ENCODE peak calls at places on chromosomes 11 and 22, in four cellular contexts. M is CD4-positive, alpha-beta T cell; D is right lobe of liver; T is left ventricle myocardium inferior. P is an unnamed sample.

GRCh38 chr22:39243443-39244072 is 1.2 kb downstream of the PDGFB start:
- DNase-seq in D (no peak), M (no peak), T (no peak), P (no peak)

GRCh38 chr11:105392546-105392945 is 217.3 kb upstream of the GRIA4 start:
- DNase-seq in D (no peak), M (no peak), T (no peak), P (no peak)

GRCh38 chr11:16809901-16810668 is 71.6 kb downstream of the C11orf58 start:
- DNase-seq in M (no peak), T (peak), D (no peak), P (peak)

GRCh38 chr11:76861490-76861953 is 804 bp downstream of the ACER3 start:
- DNase-seq in D (no peak), M (no peak), T (no peak), P (no peak)

GRCh38 chr11:88819616-88820015 is 246.2 kb downstream of the GRM5 start:
- DNase-seq in T (no peak), D (no peak), M (no peak), P (no peak)

GRCh38 chr22:45599836-45600577 is 71.6 kb upstream of the ATXN10 start:
- DNase-seq in D (no peak), T (no peak), M (no peak), P (no peak)

GRCh38 chr11:60855726-60856633 is at the start of gene PTGDR2:
- DNase-seq in T (no peak), M (no peak), D (no peak), P (no peak)

GRCh38 chr11:125431481-125431880 is 64.6 kb downstream of the FEZ1 start:
- DNase-seq in M (no peak), D (no peak), T (no peak), P (no peak)

GRCh38 chr11:12214751-12215150 is 104.4 kb downstream of the MICAL2 start:
- DNase-seq in M (no peak), D (no peak), T (no peak), P (peak)

GRCh38 chr11:74636633-74637184 is 44.3 kb downstream of the POLD3 start:
- DNase-seq in M (no peak), D (no peak), T (no peak), P (peak)

GRCh38 chr11:115338476-115338875 is 165.7 kb downstream of the CADM1 start:
- DNase-seq in D (no peak), T (no peak), M (no peak), P (no peak)

GRCh38 chr11:125390949-125391348 is 105.1 kb downstream of the FEZ1 start:
- DNase-seq in D (no peak), T (no peak), M (no peak), P (peak)

GRCh38 chr11:65556470-65557279 is 1.5 kb downstream of the LTBP3 start:
- DNase-seq in M (no peak), T (no peak), D (no peak), P (no peak)

GRCh38 chr11:70885721-70886305 is 366.6 kb downstream of the SHANK2 start:
- DNase-seq in T (no peak), D (no peak), M (no peak), P (no peak)

GRCh38 chr11:73200256-73200655 is 17.8 kb upstream of the P2RY2 start:
- DNase-seq in M (no peak), T (no peak), D (no peak), P (no peak)

GRCh38 chr11:3781423-3781822 is 15.9 kb downstream of the NUP98 start:
- DNase-seq in D (no peak), T (no peak), M (no peak), P (peak)

GRCh38 chr11:22668005-22668796 is 1.8 kb downstream of the GAS2 start:
- DNase-seq in M (no peak), D (no peak), T (no peak), P (no peak)

GRCh38 chr22:38900677-38901076 is 28.7 kb upstream of the CBX6 start:
- DNase-seq in T (no peak), M (no peak), D (no peak), P (no peak)

GRCh38 chr22:49524362-49524761 is 303.3 kb downstream of the BRD1 start:
- DNase-seq in M (no peak), T (no peak), D (no peak), P (no peak)

DNA sequence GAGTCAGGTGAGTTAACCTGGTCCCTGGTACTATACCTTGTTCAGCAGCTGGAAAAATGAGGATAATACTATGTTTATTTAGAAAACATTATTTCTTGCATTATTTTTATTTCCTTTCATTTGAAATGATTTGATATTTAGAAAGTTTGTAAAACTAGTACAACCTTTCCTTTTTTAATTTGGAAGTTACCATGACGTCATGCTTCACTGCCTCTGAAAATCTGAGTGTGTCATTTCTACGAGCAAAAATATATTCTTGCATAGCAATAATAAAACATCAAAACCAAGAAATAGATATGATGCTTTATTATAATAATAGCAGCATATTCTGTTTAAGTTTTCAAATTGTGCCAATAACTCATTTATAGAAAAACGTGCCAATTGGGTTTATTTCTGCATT is 1445.0 kb upstream of the RAG2 start:
- DNase-seq in M (no peak), D (no peak), T (no peak), P (no peak)
- TF ChIP-seq CTCF in M (no peak), D (no peak), T (no peak), P (no peak)

GRCh38 chr11:122556605-122557004 is 98.9 kb upstream of the UBASH3B start:
- DNase-seq in T (no peak), M (no peak), D (no peak), P (peak)
- TF ChIP-seq CTCF in T (peak), M (no peak), D (peak), P (peak)

GRCh38 chr11:86980397-86980796 is 25.2 kb upstream of the FZD4 start:
- DNase-seq in M (no peak), T (no peak), D (no peak), P (no peak)

GRCh38 chr11:86978247-86978646 is 23.1 kb upstream of the FZD4 start:
- DNase-seq in T (no peak), M (no peak), D (no peak), P (no peak)

GRCh38 chr11:86977441-86978050 is 22.4 kb upstream of the FZD4 start:
- DNase-seq in D (no peak), M (no peak), T (no peak), P (peak)

GRCh38 chr11:86981777-86982540 is 26.8 kb upstream of the FZD4 start:
- DNase-seq in M (no peak), D (peak), T (no peak), P (no peak)

DNA sequence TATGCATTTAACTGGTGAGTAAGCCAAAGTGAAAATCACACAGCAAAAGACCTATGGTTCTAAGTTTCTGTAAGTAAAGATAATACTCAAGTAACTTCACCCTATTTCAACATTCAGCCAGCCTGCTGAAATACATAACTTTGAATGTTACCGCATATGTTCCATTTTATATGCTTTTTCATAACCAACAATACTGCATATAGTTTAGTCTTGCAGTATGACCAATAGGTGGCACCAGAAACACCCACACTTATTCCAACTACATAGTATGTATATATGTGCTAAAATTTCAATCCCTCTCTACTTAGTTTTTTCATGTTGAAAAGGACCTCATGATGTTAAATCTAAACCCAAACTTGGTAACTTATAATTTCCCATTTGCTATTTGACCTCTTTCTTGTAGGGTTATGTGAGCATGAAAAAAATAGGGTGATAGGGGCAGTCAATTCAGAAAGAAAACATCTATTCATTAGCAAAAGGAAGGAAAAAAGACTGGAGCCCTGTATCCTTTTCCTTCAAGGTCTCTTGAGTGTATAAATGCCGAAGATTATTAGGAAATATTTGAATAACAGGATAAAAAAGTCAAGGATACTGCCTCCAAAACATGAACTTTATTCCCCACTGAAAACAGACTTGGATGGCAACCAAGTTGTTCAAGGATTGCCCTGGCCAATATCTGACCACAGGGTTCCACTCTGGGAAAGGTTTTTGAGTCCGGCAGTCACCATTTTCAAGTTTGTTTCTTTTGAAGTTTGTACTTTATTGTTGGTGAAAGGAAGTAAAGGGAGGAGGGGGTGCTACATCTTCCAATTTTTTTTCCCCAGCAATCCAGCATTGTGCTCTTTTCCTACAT is 23.8 kb upstream of the FZD4 start:
- DNase-seq in M (no peak), D (no peak), T (no peak), P (peak)
- TF ChIP-seq CTCF in M (peak), D (peak), T (peak), P (peak)

DNA sequence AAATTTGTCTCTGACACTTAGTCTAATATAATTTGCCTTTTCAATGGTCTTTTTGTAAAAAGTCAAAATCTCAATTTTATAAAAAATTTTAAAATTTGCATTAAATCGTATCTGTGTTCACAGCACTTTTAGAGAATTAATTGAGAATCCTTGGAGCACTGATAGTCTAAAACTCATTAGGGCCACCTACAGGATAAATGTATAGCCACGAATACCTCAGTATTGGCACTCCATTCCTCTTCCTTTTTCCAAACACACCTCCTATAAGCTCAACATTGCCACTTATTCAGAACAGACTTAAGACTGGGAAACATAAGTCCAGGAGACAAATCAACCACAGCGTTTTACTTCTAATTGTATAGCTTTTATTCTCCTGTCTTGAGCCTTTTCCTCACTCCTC is 776.0 kb upstream of the ARHGAP42 start:
- DNase-seq in M (no peak), D (no peak), T (no peak), P (no peak)
- TF ChIP-seq CTCF in M (no peak), D (no peak), T (no peak), P (no peak)

DNA sequence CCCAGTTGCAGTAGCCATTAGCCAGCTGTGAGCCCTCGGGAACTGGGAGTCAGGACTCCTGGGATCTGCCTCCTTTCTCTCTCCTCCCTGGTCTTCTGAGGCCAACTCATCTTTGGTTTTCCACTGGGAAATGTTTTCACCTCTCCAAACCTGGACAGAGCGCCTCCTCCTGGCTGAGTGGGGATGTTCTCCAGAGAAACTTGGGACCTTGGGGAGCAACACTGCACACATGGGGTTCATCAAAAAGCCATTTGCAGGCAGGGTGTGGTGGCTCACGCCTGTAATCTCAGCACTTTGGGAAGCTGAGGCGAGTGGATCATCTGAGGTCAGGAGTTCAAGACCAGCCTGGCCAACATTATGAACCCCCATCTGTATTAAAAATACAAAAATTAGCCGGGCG is 145.4 kb downstream of the NECTIN1 start:
- DNase-seq in T (no peak), M (no peak), D (no peak), P (no peak)
- TF ChIP-seq CTCF in T (no peak), M (no peak), D (no peak), P (peak)

GRCh38 chr11:121650520-121651266 is 197.9 kb upstream of the SORL1-AS1 start:
- DNase-seq in M (no peak), T (no peak), D (no peak), P (no peak)

GRCh38 chr11:121651267-121651625 is 198.5 kb upstream of the SORL1-AS1 start:
- DNase-seq in T (no peak), D (no peak), M (no peak), P (no peak)

GRCh38 chr11:121654506-121655480 is 202.0 kb upstream of the SORL1-AS1 start:
- DNase-seq in D (no peak), M (no peak), T (no peak), P (peak)

GRCh38 chr11:121655481-121656332 is 202.9 kb upstream of the SORL1-AS1 start:
- DNase-seq in D (peak), T (peak), M (peak), P (peak)

GRCh38 chr11:121652982-121653381 is 200.2 kb upstream of the SORL1-AS1 start:
- DNase-seq in D (no peak), M (no peak), T (no peak), P (peak)
- TF ChIP-seq CTCF in D (no peak), M (no peak), T (peak), P (peak)

DNA sequence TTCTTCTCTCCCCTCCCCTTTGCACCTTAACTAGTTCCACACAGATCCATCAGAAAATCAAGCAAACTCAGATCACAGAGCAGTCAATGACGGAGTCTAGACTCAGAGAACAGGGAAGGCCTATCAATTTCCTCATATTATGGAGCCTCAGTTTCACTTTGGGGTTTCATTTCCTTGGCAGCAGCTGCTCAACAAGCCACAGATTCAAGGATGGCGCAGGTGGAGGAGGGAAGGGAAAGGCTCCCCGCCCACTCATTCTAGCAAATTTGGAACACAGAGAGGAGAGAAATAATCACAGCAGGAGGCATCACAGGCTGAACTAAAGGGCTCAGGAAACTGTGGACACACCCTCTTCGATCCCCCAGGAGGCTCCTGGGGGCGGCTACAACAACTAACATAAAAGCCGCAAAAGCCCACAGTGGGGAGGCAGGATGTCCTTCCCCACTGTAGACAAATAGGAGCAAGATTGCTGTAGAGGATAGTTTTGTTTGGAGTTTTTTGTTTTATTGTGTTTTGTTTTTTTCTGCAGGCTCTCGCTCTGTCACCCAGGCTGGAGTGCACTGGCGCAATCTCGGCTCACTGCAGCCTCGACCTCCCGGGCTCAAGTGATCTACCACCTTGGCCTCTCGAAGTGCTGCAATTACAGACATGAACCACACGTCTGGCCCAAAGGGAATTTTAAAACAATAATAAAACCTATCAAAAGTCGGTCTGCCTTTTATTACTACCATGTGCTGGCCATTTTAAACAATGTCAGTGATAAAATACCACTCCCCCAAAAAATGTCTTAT is 3.4 kb downstream of the PLAAT3 start:
- DNase-seq in D (no peak), T (no peak), M (no peak), P (no peak)
- TF ChIP-seq CTCF in D (no peak), T (no peak), M (no peak), P (no peak)

P was measured in fibroblast of the aortic adventitia.